ENCODE peak calls at places on chromosomes 1 and 21, in seven cellular contexts. Y is cardiac muscle cell, W is cardiac fibroblast, C is COR-L47, P is progenitor cell of endocrine pancreas, T is T-helper 9 cell, E is NCI-H460. K is an unnamed sample.

GRCh38 chr21:39022901-39023693 is 160.2 kb downstream of the PSMG1 start:
- DNase-seq in Y (peak), W (peak), C (peak), P (no peak), T (no peak), E (no peak), K (no peak)

GRCh38 chr1:37752213-37752582 is 12.7 kb downstream of the EPHA10 start:
- DNase-seq in Y (no peak), W (no peak), C (no peak), P (no peak), T (no peak), E (no peak), K (no peak)

GRCh38 chr1:152796421-152796820 is at the start of gene LCE1D:
- DNase-seq in Y (no peak), W (no peak), C (no peak), P (no peak), T (no peak), E (no peak), K (no peak)

GRCh38 chr1:18901952-18902522 is 318 bp downstream of the ALDH4A1 start:
- DNase-seq in Y (peak), W (no peak), C (no peak), P (peak), T (no peak), E (no peak), K (no peak)

GRCh38 chr1:15249032-15249601 is 2.1 kb downstream of the FHAD1 start:
- DNase-seq in Y (no peak), W (no peak), C (no peak), P (no peak), T (peak), E (no peak), K (no peak)

GRCh38 chr1:108327534-108328462 is 83.9 kb upstream of the NBPF4 start:
- DNase-seq in Y (no peak), W (no peak), C (no peak), P (no peak), T (no peak), E (no peak), K (peak)

GRCh38 chr1:100019220-100019619 is 49.4 kb downstream of the SLC35A3 start:
- DNase-seq in Y (no peak), W (no peak), C (no peak), P (no peak), T (no peak), E (no peak), K (no peak)

GRCh38 chr1:66003690-66004089 is 211.0 kb downstream of the PDE4B start:
- DNase-seq in Y (no peak), W (no peak), C (no peak), P (no peak), T (no peak), E (no peak), K (no peak)

GRCh38 chr1:167328762-167329483 is 108.2 kb downstream of the POU2F1 start:
- DNase-seq in Y (peak), W (no peak), C (no peak), P (no peak), T (no peak), E (no peak), K (peak)

GRCh38 chr1:214472362-214472761 is 79.0 kb downstream of the PTPN14 start:
- DNase-seq in Y (no peak), W (peak), C (no peak), P (no peak), T (no peak), E (peak), K (no peak)

GRCh38 chr1:162349635-162350330 is 26.9 kb downstream of the SPATA46 start:
- DNase-seq in Y (no peak), W (peak), C (no peak), P (no peak), T (no peak), E (peak), K (no peak)

GRCh38 chr21:21807598-21807903 is 809.3 kb downstream of the NCAM2 start:
- DNase-seq in Y (no peak), W (peak), C (peak), P (no peak), T (no peak), E (no peak), K (no peak)

GRCh38 chr1:58123051-58123450 is 423.5 kb downstream of the OMA1 start:
- DNase-seq in Y (no peak), W (no peak), C (no peak), P (no peak), T (no peak), E (no peak), K (no peak)

GRCh38 chr1:178436899-178437298 is 59.9 kb downstream of the CLEC20A start:
- DNase-seq in Y (no peak), W (no peak), C (no peak), P (no peak), T (no peak), E (no peak), K (no peak)

GRCh38 chr21:39715804-39716397 is 29.1 kb upstream of the IGSF5 start:
- DNase-seq in Y (peak), W (peak), C (peak), P (peak), T (peak), E (peak), K (peak)

GRCh38 chr1:234976880-234977680 is 151.6 kb downstream of the TOMM20 start:
- DNase-seq in Y (no peak), W (no peak), C (no peak), P (no peak), T (no peak), E (no peak), K (no peak)

GRCh38 chr1:147699686-147700041 is 29.3 kb upstream of the ACP6 start:
- DNase-seq in Y (no peak), W (no peak), C (no peak), P (no peak), T (no peak), E (no peak), K (no peak)

GRCh38 chr1:21896652-21897532 is 40.2 kb downstream of the HSPG2 start:
- DNase-seq in Y (peak), W (no peak), C (no peak), P (no peak), T (no peak), E (no peak), K (no peak)

GRCh38 chr1:116286541-116286971 is 86.5 kb upstream of the ATP1A1 start:
- DNase-seq in Y (no peak), W (peak), C (no peak), P (no peak), T (no peak), E (no peak), K (no peak)

GRCh38 chr1:226549937-226550670 is 1.5 kb downstream of the STUM start:
- DNase-seq in Y (no peak), W (no peak), C (peak), P (no peak), T (no peak), E (no peak), K (no peak)

GRCh38 chr1:114134518-114134917 is 19.2 kb downstream of the SYT6 start:
- DNase-seq in Y (no peak), W (no peak), C (no peak), P (no peak), T (no peak), E (no peak), K (no peak)

GRCh38 chr21:42971897-42972275 is 2.5 kb upstream of the PKNOX1 start:
- DNase-seq in Y (no peak), W (no peak), C (no peak), P (peak), T (no peak), E (no peak), K (no peak)

GRCh38 chr1:156900019-156900718 is 6.7 kb downstream of the PEAR1 start:
- DNase-seq in Y (no peak), W (peak), C (no peak), P (no peak), T (no peak), E (no peak), K (no peak)

GRCh38 chr1:44605904-44606615 is 68.2 kb downstream of the TMEM53 start:
- DNase-seq in Y (no peak), W (peak), C (no peak), P (no peak), T (no peak), E (no peak), K (no peak)